ENCODE peak calls at places on chromosome 2, in eight cellular contexts. N, V, U, T, E, Q, Z and M are unnamed samples.
A peak's percentile ranks its signal among the peaks of the same experiment; 100 is the strongest.

GRCh38 chr2:236745420-236746210 is 176.0 kb downstream of the ACKR3 start:
- DNase-seq in T (peak; percentile 77), V (peak; percentile 93), Z (no peak), E (peak; percentile 90), Q (peak; percentile 97), U (peak; percentile 73), N (no peak), M (no peak)

GRCh38 chr2:53379547-53379946 is 388.1 kb upstream of the CHAC2 start:
- DNase-seq in Z (no peak), E (no peak), N (no peak), U (no peak), V (no peak), Q (no peak), T (no peak), M (no peak)

GRCh38 chr2:160224060-160224459 is 24.0 kb upstream of the ITGB6 start:
- DNase-seq in Z (peak; percentile 40), E (peak; percentile 99), T (peak; percentile 59), V (peak; percentile 98), N (peak; percentile 4), Q (peak; percentile 98), U (peak; percentile 87), M (no peak)

GRCh38 chr2:42086500-42086953 is 38.7 kb downstream of the PKDCC start:
- DNase-seq in Q (peak; percentile 51), E (peak; percentile 67), V (peak; percentile 75), U (peak; percentile 80), Z (peak; percentile 17), T (peak; percentile 60), N (peak; percentile 2), M (no peak)

GRCh38 chr2:192197387-192197786 is 2.7 kb upstream of the TMEFF2 start:
- DNase-seq in Q (peak; percentile 19), V (peak; percentile 28), Z (no peak), N (no peak), T (no peak), E (peak; percentile 13), U (peak; percentile 4), M (no peak)

GRCh38 chr2:70094171-70094977 is 7.1 kb downstream of the PCBP1 start:
- DNase-seq in Z (no peak), Q (no peak), V (no peak), N (no peak), T (no peak), E (no peak), U (no peak), M (no peak)

GRCh38 chr2:58539973-58540372 is 298.8 kb upstream of the FANCL start:
- DNase-seq in Z (no peak), T (no peak), N (peak; percentile 22), U (no peak), E (peak; percentile 7), Q (peak; percentile 57), V (no peak), M (no peak)

GRCh38 chr2:237380768-237381167 is 33.2 kb downstream of the COL6A3 start:
- DNase-seq in N (no peak), V (no peak), U (no peak), E (no peak), Q (no peak), Z (no peak), T (no peak), M (no peak)

GRCh38 chr2:25174192-25174861 is 5.9 kb upstream of the POMC start:
- DNase-seq in Z (no peak), T (no peak), V (no peak), N (no peak), U (no peak), Q (no peak), E (no peak), M (no peak)

GRCh38 chr2:29477186-29477585 is 362.0 kb downstream of the CLIP4 start:
- DNase-seq in E (no peak), N (no peak), T (no peak), V (no peak), Q (no peak), U (no peak), Z (no peak), M (no peak)

GRCh38 chr2:149068996-149069888 is 30.7 kb downstream of the LYPD6B start:
- DNase-seq in V (peak; percentile 87), Q (peak; percentile 33), E (peak; percentile 99), Z (no peak), U (peak; percentile 72), T (no peak), N (no peak), M (no peak)

GRCh38 chr2:158894572-158894971 is 73.9 kb upstream of the TANC1 start:
- DNase-seq in E (no peak), V (no peak), T (no peak), Z (no peak), U (no peak), Q (no peak), N (no peak), M (no peak)

GRCh38 chr2:26312471-26312870 is 33.5 kb upstream of the SELENOI start:
- DNase-seq in E (no peak), Z (no peak), U (no peak), N (no peak), T (no peak), V (no peak), Q (peak; percentile 80), M (no peak)

GRCh38 chr2:164146478-164146877 is 410.7 kb upstream of the FIGN start:
- DNase-seq in Q (peak; percentile 39), T (no peak), N (no peak), E (peak; percentile 9), Z (no peak), V (peak; percentile 9), U (no peak), M (no peak)

GRCh38 chr2:48114256-48114655 is 208.0 kb upstream of the FBXO11 start:
- DNase-seq in Z (peak; percentile 78), T (peak; percentile 78), Q (peak; percentile 98), N (no peak), V (peak; percentile 32), E (peak; percentile 65), U (peak; percentile 31), M (no peak)

GRCh38 chr2:131039908-131040660 is 53.2 kb downstream of the FAM168B start:
- DNase-seq in N (no peak), U (no peak), Q (no peak), V (no peak), T (no peak), E (no peak), Z (no peak), M (no peak)

GRCh38 chr2:224847961-224848850 is 132.0 kb upstream of the CCDC195 start:
- DNase-seq in Z (no peak), V (peak; percentile 78), Q (peak; percentile 98), N (peak; percentile 86), E (peak; percentile 86), U (peak; percentile 52), T (peak; percentile 8), M (no peak)

GRCh38 chr2:26616864-26617135 is 24.4 kb downstream of the CIB4 start:
- DNase-seq in N (no peak), E (no peak), T (no peak), Q (no peak), Z (no peak), V (no peak), U (no peak), M (no peak)

GRCh38 chr2:236317938-236318396 is 53.8 kb upstream of the ASB18 start:
- DNase-seq in Q (no peak), V (no peak), Z (no peak), N (no peak), U (no peak), T (peak; percentile 21), E (no peak), M (peak; percentile 68)

GRCh38 chr2:76197842-76198448 is 487.2 kb upstream of the GCFC2 start:
- DNase-seq in Z (no peak), T (peak; percentile 41), Q (peak; percentile 64), U (peak; percentile 39), E (peak; percentile 33), N (no peak), V (peak; percentile 67), M (peak; percentile 80)

GRCh38 chr2:85734942-85735608 is 18.7 kb upstream of the ATOH8 start:
- DNase-seq in Q (peak; percentile 74), V (no peak), U (peak; percentile 29), Z (no peak), N (no peak), E (no peak), T (no peak), M (no peak)

GRCh38 chr2:145228506-145228905 is 708.6 kb upstream of the ZEB2 start:
- DNase-seq in Z (no peak), Q (peak; percentile 2), N (no peak), U (peak; percentile 39), V (no peak), E (peak; percentile 19), T (no peak), M (no peak)